ENCODE peak calls at places on chromosomes 1 and 21, in eight cellular contexts. T is PC-9, C is stomach, U is psoas muscle, B is lower lobe of right lung, N is left lung, F is heart right ventricle, R is tibial nerve. Y is an unnamed sample. For H3K9me3, the result is how much of the 10 kb centered on the place peaks cover.

GRCh38 chr1:246788895-246789338 is 64.7 kb downstream of the SCCPDH start:
- DNase-seq in T (no peak), C (no peak), U (no peak), B (no peak), N (no peak), F (no peak), R (no peak), Y (no peak)

GRCh38 chr21:35394049-35394448 is 344.9 kb upstream of the RUNX1 start:
- DNase-seq in T (no peak), C (no peak), U (no peak), B (no peak), N (no peak), F (no peak), R (no peak), Y (no peak)

GRCh38 chr1:86429830-86430229 is 5.9 kb downstream of the CLCA2 start:
- DNase-seq in T (peak), C (no peak), U (no peak), B (no peak), N (no peak), F (peak), R (no peak), Y (peak)

GRCh38 chr1:109643385-109644230 is 12.3 kb upstream of the GSTM4 start:
- DNase-seq in T (peak), C (peak), U (peak), B (peak), N (peak), F (peak), R (peak), Y (no peak)

GRCh38 chr1:91872560-91873081 is 13.3 kb downstream of the TGFBR3 start:
- DNase-seq in T (peak), C (no peak), U (no peak), B (no peak), N (no peak), F (no peak), R (no peak), Y (no peak)

GRCh38 chr1:18110968-18111367 is 3.4 kb downstream of the IGSF21 start:
- DNase-seq in T (no peak), C (no peak), U (no peak), B (no peak), N (no peak), F (no peak), R (no peak), Y (no peak)

GRCh38 chr1:105865546-105865945 is 1190.9 kb upstream of the PRMT6 start:
- DNase-seq in T (peak), C (no peak), U (no peak), B (no peak), N (no peak), F (no peak), R (no peak), Y (no peak)

GRCh38 chr1:184158911-184159701 is 107.6 kb downstream of the TSEN15 start:
- DNase-seq in T (no peak), C (no peak), U (no peak), B (no peak), N (no peak), F (no peak), R (no peak), Y (no peak)

GRCh38 chr21:33390479-33390878 is 12.7 kb upstream of the IFNGR2 start:
- DNase-seq in T (no peak), C (no peak), U (no peak), B (no peak), N (no peak), F (no peak), R (no peak), Y (no peak)

GRCh38 chr1:202405928-202406327 is 57.4 kb downstream of the PPP1R12B start:
- DNase-seq in T (no peak), C (no peak), U (no peak), B (no peak), N (no peak), F (no peak), R (no peak), Y (no peak)

GRCh38 chr1:29641921-29642320 is 405.6 kb downstream of the PTPRU start:
- DNase-seq in T (no peak), C (no peak), U (no peak), B (no peak), N (no peak), F (no peak), R (no peak), Y (no peak)

GRCh38 chr1:46539968-46540367 is 11.5 kb downstream of the KNCN start:
- DNase-seq in T (peak), C (no peak), U (no peak), B (no peak), N (peak), F (no peak), R (no peak), Y (peak)

GRCh38 chr1:84759756-84760155 is 69.5 kb upstream of the SSX2IP start:
- DNase-seq in T (no peak), C (no peak), U (no peak), B (no peak), N (no peak), F (no peak), R (no peak), Y (no peak)

GRCh38 chr1:163706915-163707314 is 385.2 kb downstream of the NUF2 start:
- DNase-seq in T (no peak), C (no peak), U (no peak), B (no peak), N (no peak), F (no peak), R (no peak), Y (no peak)

GRCh38 chr1:3902111-3902511 is 2.0 kb upstream of the C1orf174 start:
- DNase-seq in T (no peak), C (no peak), U (no peak), B (peak), N (peak), F (no peak), R (no peak), Y (no peak)

GRCh38 chr1:151266821-151267220 is 12.3 kb downstream of the PSMD4 start:
- DNase-seq in T (no peak), C (no peak), U (no peak), B (no peak), N (no peak), F (no peak), R (no peak), Y (no peak)

GRCh38 chr1:151265446-151266236 is 11.1 kb downstream of the PSMD4 start:
- DNase-seq in T (no peak), C (no peak), U (no peak), B (no peak), N (no peak), F (no peak), R (no peak), Y (no peak)

GRCh38 chr1:151266315-151266714 is 11.8 kb downstream of the PSMD4 start:
- DNase-seq in T (no peak), C (no peak), U (no peak), B (no peak), N (no peak), F (no peak), R (no peak), Y (no peak)

GRCh38 chr1:151267760-151268159 is 13.2 kb downstream of the PSMD4 start:
- DNase-seq in T (no peak), C (no peak), U (no peak), B (no peak), N (no peak), F (no peak), R (no peak), Y (no peak)
- H3K27ac ChIP-seq in T (no peak), C (no peak), U (no peak), B (no peak), N (no peak), F (no peak), R (no peak), Y (no peak)

DNA sequence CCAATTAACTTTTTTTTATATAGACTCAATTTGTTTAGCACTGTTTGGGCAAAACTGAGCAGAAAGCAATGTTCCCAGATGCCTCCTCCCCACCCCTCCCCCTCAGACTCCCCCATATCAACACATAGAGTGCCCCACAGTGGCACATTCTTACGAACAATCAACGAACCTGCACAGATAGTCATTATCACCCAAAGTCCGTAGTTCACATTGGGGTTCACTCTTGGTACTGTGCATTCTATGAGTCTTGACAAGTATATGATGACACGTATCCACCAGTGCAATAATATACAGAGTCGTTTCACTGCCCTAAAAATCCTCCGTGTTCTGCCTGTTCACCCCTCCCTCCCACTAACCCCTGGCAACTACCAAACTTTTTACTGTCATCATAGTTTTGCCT is 37.1 kb upstream of the HNRNPU start:
- DNase-seq in T (no peak), C (no peak), U (no peak), B (no peak), N (no peak), F (no peak), R (no peak), Y (no peak)
- H3K4me3 ChIP-seq in T (no peak), C (no peak), U (no peak), B (no peak), N (no peak), F (no peak), R (no peak), Y (no peak)

DNA sequence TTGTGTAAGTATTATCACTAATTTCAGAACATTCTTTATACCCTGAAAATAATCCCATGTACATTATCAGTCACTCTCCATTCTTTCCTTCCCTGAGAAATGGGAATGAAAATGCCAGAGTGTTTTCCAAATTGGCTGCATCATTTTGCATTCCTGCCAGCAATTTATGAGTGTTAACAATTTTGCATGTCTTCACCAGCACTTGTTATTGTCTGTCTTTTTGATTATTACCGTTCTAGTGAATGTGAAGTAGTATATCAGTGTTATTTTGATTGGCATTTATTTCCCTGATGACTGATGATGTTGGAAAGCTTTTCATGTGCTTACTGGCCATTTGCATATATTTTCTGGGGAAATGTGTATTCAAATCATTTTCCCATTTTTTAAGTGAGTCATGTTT is 71.9 kb downstream of the PCBP3 start:
- DNase-seq in T (no peak), C (no peak), U (no peak), B (no peak), N (no peak), F (no peak), R (no peak), Y (no peak)
- H3K9me3 ChIP-seq in T (under half), C (under half), U (under half), B (under half), N (under half), F (under half), R (under half), Y (under half)

GRCh38 chr1:150235852-150236613 is at the start of gene ANP32E:
- DNase-seq in T (peak), C (peak), U (peak), B (peak), N (peak), F (peak), R (peak), Y (peak)
- H3K27ac ChIP-seq in T (peak), C (peak), U (peak), B (peak), N (peak), F (peak), R (peak), Y (peak)

DNA sequence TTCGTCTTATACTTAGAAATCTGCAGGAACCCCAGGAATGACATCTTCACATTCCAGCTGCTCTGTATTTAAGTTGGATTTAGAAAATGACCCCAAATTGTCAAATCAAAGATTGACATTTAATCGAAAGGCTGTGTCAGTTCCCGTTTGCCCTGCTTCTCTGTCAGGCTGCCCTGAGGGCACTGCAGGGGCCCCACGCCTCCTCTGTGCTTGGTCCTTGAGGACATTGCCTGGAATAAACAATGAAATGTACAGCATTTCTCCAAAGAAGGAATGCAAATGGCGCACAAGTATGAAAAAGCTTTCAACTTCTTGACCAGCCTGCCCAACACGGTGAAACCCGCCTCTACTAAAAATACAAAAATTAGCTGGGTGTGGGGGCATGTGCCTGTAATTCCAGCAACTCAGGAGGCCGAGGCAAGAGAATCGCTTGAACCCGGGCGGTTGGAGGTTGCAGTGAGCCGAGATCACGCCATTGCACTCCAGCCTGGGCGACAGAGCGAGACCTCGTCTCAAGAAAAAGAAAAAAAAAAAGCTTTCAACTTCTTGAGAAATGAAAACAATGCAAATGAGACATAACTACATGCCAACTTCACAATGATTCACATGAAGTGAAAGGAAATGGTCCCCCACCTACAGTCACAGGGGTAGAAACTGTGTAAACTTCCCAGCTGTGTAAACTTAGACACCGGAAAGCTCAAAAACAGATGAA is 3.0 kb downstream of the TMPRSS3 start:
- DNase-seq in T (no peak), C (no peak), U (peak), B (no peak), N (peak), F (no peak), R (no peak), Y (no peak)
- H3K4me3 ChIP-seq in T (no peak), C (no peak), U (no peak), B (no peak), N (no peak), F (no peak), R (no peak), Y (no peak)